ENCODE peak calls at places on chromosomes 1 and 21, in four cellular contexts. G is A549, K is GM06990, W is suprapubic skin. H is an unnamed sample.

GRCh38 chr21:42661688-42662429 is 8.4 kb downstream of the PDE9A start:
- DNase-seq in G (no peak), K (no peak), W (no peak), H (no peak)

GRCh38 chr1:33055210-33055991 is 18.7 kb upstream of the AK2 start:
- DNase-seq in G (peak; percentile 92), K (peak; percentile 31), W (no peak), H (peak; percentile 68)

GRCh38 chr1:16441312-16441641 is 753 bp downstream of the NECAP2 start:
- DNase-seq in G (no peak), K (no peak), W (no peak), H (no peak)

GRCh38 chr21:41226853-41227252 is 58.9 kb downstream of the BACE2 start:
- DNase-seq in G (no peak), K (no peak), W (no peak), H (no peak)

GRCh38 chr1:85283475-85284199 is 7.2 kb upstream of the BCL10 start:
- DNase-seq in G (peak; percentile 51), K (no peak), W (peak; percentile 68), H (no peak)

GRCh38 chr1:39872698-39873097 is 10.6 kb downstream of the TRIT1 start:
- DNase-seq in G (no peak), K (no peak), W (no peak), H (no peak)

GRCh38 chr1:99672500-99673213 is 26.7 kb downstream of the PALMD start:
- DNase-seq in G (no peak), K (no peak), W (no peak), H (peak; percentile 45)

GRCh38 chr1:196933531-196934189 is 9.9 kb upstream of the CFHR2 start:
- DNase-seq in G (no peak), K (no peak), W (no peak), H (no peak)

GRCh38 chr1:37267111-37267835 is 207.1 kb upstream of the ZC3H12A start:
- DNase-seq in G (no peak), K (no peak), W (no peak), H (no peak)

GRCh38 chr21:35593000-35593502 is 467.3 kb downstream of the SETD4 start:
- DNase-seq in G (no peak), K (no peak), W (no peak), H (peak; percentile 40)

GRCh38 chr1:93296555-93297154 is 49.1 kb upstream of the DR1 start:
- DNase-seq in G (no peak), K (no peak), W (no peak), H (no peak)

GRCh38 chr1:41296476-41296875 is 54.4 kb upstream of the SCMH1 start:
- DNase-seq in G (no peak), K (no peak), W (no peak), H (no peak)

GRCh38 chr1:56081151-56081550 is 498.2 kb downstream of the PLPP3 start:
- DNase-seq in G (no peak), K (no peak), W (peak; percentile 67), H (peak; percentile 95)

GRCh38 chr1:183632964-183633363 is 2.6 kb downstream of the ARPC5 start:
- DNase-seq in G (no peak), K (no peak), W (no peak), H (peak; percentile 41)

GRCh38 chr1:115958866-115959265 is 17.4 kb upstream of the SLC22A15 start:
- DNase-seq in G (no peak), K (no peak), W (no peak), H (no peak)

GRCh38 chr1:220045356-220046051 is 801 bp downstream of the EPRS1 start:
- DNase-seq in G (peak; percentile 27), K (peak; percentile 20), W (no peak), H (peak; percentile 9)

GRCh38 chr1:92909321-92909720 is 51.9 kb downstream of the DIPK1A start:
- DNase-seq in G (peak; percentile 34), K (no peak), W (no peak), H (peak; percentile 98)

GRCh38 chr1:7747605-7748004 is 23.5 kb upstream of the VAMP3 start:
- DNase-seq in G (no peak), K (no peak), W (no peak), H (no peak)

GRCh38 chr1:50275564-50275963 is 147.7 kb downstream of the DMRTA2 start:
- DNase-seq in G (no peak), K (no peak), W (no peak), H (no peak)

GRCh38 chr1:166906647-166907046 is 30.6 kb upstream of the TADA1 start:
- DNase-seq in G (no peak), K (no peak), W (no peak), H (no peak)

GRCh38 chr1:150692720-150693119 is 4.2 kb downstream of the GOLPH3L start:
- DNase-seq in G (no peak), K (no peak), W (no peak), H (no peak)

GRCh38 chr1:94989398-94989797 is 62.5 kb upstream of the CNN3 start:
- DNase-seq in G (no peak), K (no peak), W (no peak), H (no peak)

GRCh38 chr21:29477347-29477746 is 178.6 kb downstream of the BACH1 start:
- DNase-seq in G (no peak), K (no peak), W (no peak), H (no peak)

GRCh38 chr1:20069932-20070331 is at the start of gene PLA2G5:
- DNase-seq in G (no peak), K (no peak), W (peak; percentile 74), H (no peak)

GRCh38 chr1:160724445-160725242 is 13.0 kb upstream of the CD48 start:
- DNase-seq in G (peak; percentile 35), K (no peak), W (no peak), H (no peak)

GRCh38 chr1:228459091-228459993 is 27.8 kb upstream of the RNF187 start:
- DNase-seq in G (peak; percentile 95), K (peak; percentile 84), W (peak; percentile 83), H (peak; percentile 89)

GRCh38 chr1:247210062-247210385 is 38.2 kb upstream of the ZNF124 start:
- DNase-seq in G (no peak), K (no peak), W (no peak), H (no peak)

GRCh38 chr1:7633521-7634245 is 137.4 kb upstream of the VAMP3 start:
- DNase-seq in G (no peak), K (no peak), W (no peak), H (no peak)

GRCh38 chr1:168609133-168609715 is 32.8 kb downstream of the XCL1 start:
- DNase-seq in G (no peak), K (no peak), W (no peak), H (no peak)

GRCh38 chr1:87515781-87516180 is 187.1 kb downstream of the LMO4 start:
- DNase-seq in G (no peak), K (no peak), W (no peak), H (no peak)

GRCh38 chr1:100009458-100009857 is 39.7 kb downstream of the SLC35A3 start:
- DNase-seq in G (no peak), K (no peak), W (no peak), H (peak; percentile 74)

GRCh38 chr1:975896-976683 is 5.8 kb downstream of the PERM1 start:
- DNase-seq in G (peak; percentile 84), K (peak; percentile 63), W (no peak), H (peak; percentile 32)

GRCh38 chr1:117817629-117818028 is 111.8 kb downstream of the GDAP2 start:
- DNase-seq in G (no peak), K (no peak), W (no peak), H (no peak)

DNA sequence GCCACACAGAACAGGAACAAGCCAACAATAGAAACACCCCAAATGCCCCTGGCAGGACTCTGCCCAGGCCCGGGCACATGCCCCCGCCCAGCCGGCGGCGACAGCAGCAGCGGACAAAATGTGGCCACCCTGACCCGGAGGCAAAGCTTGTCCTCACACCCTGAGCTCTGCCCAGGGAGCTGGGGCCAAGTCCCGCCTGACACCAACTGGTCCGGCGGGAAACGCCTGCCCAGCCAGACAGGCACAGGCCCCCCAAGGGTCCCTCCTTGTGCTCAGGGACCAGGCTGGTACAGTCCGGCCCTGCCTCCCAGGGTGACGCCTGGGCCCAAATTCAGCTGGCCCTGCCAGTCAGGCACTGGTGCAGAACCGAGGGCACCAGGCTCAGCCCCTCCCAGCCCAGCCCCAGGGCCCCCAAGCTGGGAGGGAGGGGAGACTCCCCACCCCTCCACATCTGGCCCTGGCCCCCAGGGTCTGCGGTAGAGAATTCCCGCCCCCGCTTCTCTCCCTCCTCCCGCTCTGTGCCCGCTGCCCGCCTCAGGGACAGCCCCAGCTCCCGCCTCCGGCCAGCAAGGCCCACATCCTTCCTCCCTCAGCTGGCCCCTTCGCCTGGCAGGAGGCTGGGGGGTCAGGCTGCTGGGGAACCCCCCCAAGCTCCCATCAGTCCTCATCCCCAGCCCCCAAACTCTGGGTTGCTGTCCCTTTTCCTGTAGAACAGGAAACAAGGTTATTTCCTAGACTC is 2.0 kb downstream of the AHDC1 start:
- DNase-seq in G (no peak), K (no peak), W (no peak), H (no peak)
- H3K4me3 ChIP-seq in G (peak overlapping the region; percentile 90), K (peak overlapping the region; percentile 75), W (peak overlapping the region; percentile 92), H (peak overlapping the region; percentile 88)

GRCh38 chr1:5888606-5889211 is 103.5 kb downstream of the NPHP4 start:
- DNase-seq in G (peak; percentile 4), K (no peak), W (no peak), H (no peak)
- TF ChIP-seq CTCF in G (no peak), K (no peak), W (no peak), H (no peak)

GRCh38 chr1:205313681-205314308 is 7.8 kb downstream of the NUAK2 start:
- DNase-seq in G (peak; percentile 76), K (peak; percentile 87), W (no peak), H (peak; percentile 62)
- H3K4me3 ChIP-seq in G (peak overlapping the region; percentile 95), K (no peak overlapping the region), W (no peak overlapping the region), H (no peak overlapping the region)

GRCh38 chr1:49229555-49229954 is 452.9 kb upstream of the BEND5 start:
- DNase-seq in G (no peak), K (no peak), W (no peak), H (no peak)
- TF ChIP-seq CTCF in G (no peak), K (no peak), W (no peak), H (no peak)

GRCh38 chr1:8874230-8875201 is 4.0 kb downstream of the ENO1 start:
- DNase-seq in G (no peak), K (no peak), W (no peak), H (peak; percentile 77)

GRCh38 chr1:8878448-8879347 is at the start of gene ENO1:
- DNase-seq in G (peak; percentile 97), K (peak; percentile 100), W (peak; percentile 99), H (peak; percentile 99)

GRCh38 chr1:8873506-8874229 is 4.8 kb downstream of the ENO1 start:
- DNase-seq in G (peak; percentile 93), K (no peak), W (peak; percentile 89), H (peak; percentile 98)

GRCh38 chr1:8875216-8875861 is 3.1 kb downstream of the ENO1 start:
- DNase-seq in G (no peak), K (no peak), W (no peak), H (no peak)

DNA sequence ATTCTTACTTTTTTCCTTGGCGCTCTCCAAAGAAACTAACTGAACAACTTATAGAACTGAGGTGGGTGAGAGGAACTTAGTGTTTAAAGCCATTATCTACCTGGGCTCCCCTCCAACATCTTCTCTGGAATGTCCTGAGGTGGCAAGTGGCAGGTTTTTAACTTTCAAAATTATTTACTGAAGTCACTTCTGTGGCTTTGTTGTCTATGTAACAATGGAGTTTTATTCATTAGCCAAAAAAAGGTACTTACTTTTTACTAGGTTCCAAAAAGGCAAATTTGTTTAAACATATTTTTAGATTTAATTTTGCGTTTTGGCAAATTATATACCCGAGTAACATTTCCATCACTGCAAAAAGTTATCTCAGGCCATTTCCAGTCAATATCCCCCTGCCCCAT is 2.4 kb downstream of the ENO1 start:
- DNase-seq in G (no peak), K (no peak), W (no peak), H (no peak)
- H3K4me3 ChIP-seq in G (peak overlapping the region; percentile 78), K (peak overlapping the region; percentile 99), W (peak overlapping the region; percentile 68), H (no peak overlapping the region)

H was measured in foreskin fibroblast.